ENCODE peak calls at places on chromosomes 16 and 17, in four cellular contexts. Z is upper lobe of left lung, C is suprapubic skin, X is breast epithelium. Q is an unnamed sample.

GRCh38 chr16:65644821-65645220 is 523.0 kb upstream of the CDH11 start:
- DNase-seq in X (no peak), C (no peak), Z (no peak), Q (no peak)

GRCh38 chr17:4497101-4497824 is 1.4 kb upstream of the SPNS2 start:
- DNase-seq in Z (no peak), C (no peak), X (no peak), Q (no peak)

GRCh38 chr17:968812-969766 is 10.5 kb downstream of the NXN start:
- DNase-seq in X (no peak), C (no peak), Z (no peak), Q (no peak)

GRCh38 chr17:76137026-76137350 is 4.1 kb downstream of the FOXJ1 start:
- DNase-seq in Z (no peak), C (no peak), X (no peak), Q (no peak)

GRCh38 chr17:16191604-16192003 is 23.7 kb downstream of the NCOR1 start:
- DNase-seq in X (no peak), Z (no peak), C (no peak), Q (no peak)

GRCh38 chr16:87391324-87391949 is 699 bp upstream of the MAP1LC3B start:
- DNase-seq in X (no peak), C (peak; percentile 90), Z (peak; percentile 75), Q (peak; percentile 82)

GRCh38 chr17:199806-200603 is 18.6 kb upstream of the DOC2B start:
- DNase-seq in X (no peak), Z (peak; percentile 54), C (no peak), Q (no peak)

GRCh38 chr17:41689497-41690299 is 1.0 kb downstream of the EIF1 start:
- DNase-seq in C (no peak), X (peak; percentile 32), Z (no peak), Q (no peak)

GRCh38 chr16:69917311-69917710 is 33.8 kb upstream of the CLEC18A start:
- DNase-seq in X (no peak), Z (no peak), C (no peak), Q (no peak)

GRCh38 chr17:35117984-35118383 is 1.7 kb downstream of the RAD51D start:
- DNase-seq in C (no peak), X (no peak), Z (no peak), Q (no peak)

GRCh38 chr16:2096853-2097620 is 38.7 kb downstream of the PKD1 start:
- DNase-seq in Z (no peak), X (no peak), C (no peak), Q (no peak)

GRCh38 chr16:57628008-57628781 is at the start of gene ADGRG1:
- DNase-seq in C (peak; percentile 82), X (peak; percentile 81), Z (peak; percentile 60), Q (no peak)

GRCh38 chr17:41547921-41548843 is 20.1 kb upstream of the KRT19 start:
- DNase-seq in X (peak; percentile 96), Z (peak; percentile 62), C (no peak), Q (no peak)

GRCh38 chr16:24505959-24506358 is 33.4 kb upstream of the RBBP6 start:
- DNase-seq in X (no peak), C (no peak), Z (no peak), Q (no peak)

GRCh38 chr16:24508614-24509013 is 30.8 kb upstream of the RBBP6 start:
- DNase-seq in Z (no peak), X (no peak), C (no peak), Q (peak; percentile 13)

GRCh38 chr16:24509536-24509935 is 29.8 kb upstream of the RBBP6 start:
- DNase-seq in X (no peak), Z (no peak), C (no peak), Q (no peak)

GRCh38 chr16:24507959-24508358 is 31.4 kb upstream of the RBBP6 start:
- DNase-seq in X (no peak), C (no peak), Z (no peak), Q (no peak)

GRCh38 chr16:24504467-24505345 is 34.7 kb upstream of the RBBP6 start:
- DNase-seq in C (no peak), X (no peak), Z (peak; percentile 33), Q (peak; percentile 8)
- TF ChIP-seq CTCF in C (peak; percentile 58), X (no peak), Z (peak; percentile 73), Q (peak; percentile 33)

GRCh38 chr16:17397499-17397891 is 73.3 kb downstream of the XYLT1 start:
- DNase-seq in X (no peak), Z (peak; percentile 39), C (no peak), Q (no peak)
- TF ChIP-seq POLR2A in X (no peak), Z (no peak), C (no peak), Q (no peak)

GRCh38 chr17:14332331-14332730 is 31.4 kb downstream of the HS3ST3B1 start:
- DNase-seq in Z (no peak), C (no peak), X (no peak), Q (no peak)

GRCh38 chr17:14334919-14335318 is 34.0 kb downstream of the HS3ST3B1 start:
- DNase-seq in C (no peak), X (no peak), Z (no peak), Q (no peak)

GRCh38 chr17:14333506-14333905 is 32.6 kb downstream of the HS3ST3B1 start:
- DNase-seq in C (no peak), Z (no peak), X (no peak), Q (no peak)

GRCh38 chr17:14336418-14336817 is 35.5 kb downstream of the HS3ST3B1 start:
- DNase-seq in Z (no peak), X (no peak), C (no peak), Q (no peak)

DNA sequence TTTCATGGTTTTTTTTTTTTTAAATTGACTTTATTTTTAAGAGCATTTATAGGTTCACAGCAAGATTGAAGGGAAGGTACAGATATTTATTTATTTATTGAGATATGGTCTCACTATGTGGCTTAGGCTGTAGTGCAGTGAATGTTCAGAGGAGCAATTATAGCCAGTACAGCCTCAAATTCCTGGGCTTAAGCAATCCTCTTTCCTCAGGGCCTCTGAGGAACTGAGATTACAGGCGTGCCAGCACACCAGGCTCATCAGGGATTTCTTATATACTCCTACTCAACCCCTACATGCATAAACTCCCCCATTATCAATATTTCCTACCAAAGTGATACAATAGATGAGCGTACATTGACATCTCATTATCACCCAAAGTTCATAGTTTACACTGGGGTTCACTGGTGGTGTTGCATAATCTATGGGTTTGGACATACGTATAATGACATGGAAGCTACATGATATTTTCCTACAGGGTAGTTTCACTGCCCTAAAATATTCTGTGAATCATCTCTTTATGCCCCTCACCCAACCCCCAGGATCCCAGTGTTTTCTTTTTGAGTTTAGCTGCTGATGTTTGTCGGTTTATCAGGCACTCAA is 33.5 kb downstream of the HS3ST3B1 start:
- DNase-seq in Z (no peak), C (no peak), X (no peak), Q (no peak)
- TF ChIP-seq CTCF in Z (no peak), C (no peak), X (no peak), Q (no peak)

DNA sequence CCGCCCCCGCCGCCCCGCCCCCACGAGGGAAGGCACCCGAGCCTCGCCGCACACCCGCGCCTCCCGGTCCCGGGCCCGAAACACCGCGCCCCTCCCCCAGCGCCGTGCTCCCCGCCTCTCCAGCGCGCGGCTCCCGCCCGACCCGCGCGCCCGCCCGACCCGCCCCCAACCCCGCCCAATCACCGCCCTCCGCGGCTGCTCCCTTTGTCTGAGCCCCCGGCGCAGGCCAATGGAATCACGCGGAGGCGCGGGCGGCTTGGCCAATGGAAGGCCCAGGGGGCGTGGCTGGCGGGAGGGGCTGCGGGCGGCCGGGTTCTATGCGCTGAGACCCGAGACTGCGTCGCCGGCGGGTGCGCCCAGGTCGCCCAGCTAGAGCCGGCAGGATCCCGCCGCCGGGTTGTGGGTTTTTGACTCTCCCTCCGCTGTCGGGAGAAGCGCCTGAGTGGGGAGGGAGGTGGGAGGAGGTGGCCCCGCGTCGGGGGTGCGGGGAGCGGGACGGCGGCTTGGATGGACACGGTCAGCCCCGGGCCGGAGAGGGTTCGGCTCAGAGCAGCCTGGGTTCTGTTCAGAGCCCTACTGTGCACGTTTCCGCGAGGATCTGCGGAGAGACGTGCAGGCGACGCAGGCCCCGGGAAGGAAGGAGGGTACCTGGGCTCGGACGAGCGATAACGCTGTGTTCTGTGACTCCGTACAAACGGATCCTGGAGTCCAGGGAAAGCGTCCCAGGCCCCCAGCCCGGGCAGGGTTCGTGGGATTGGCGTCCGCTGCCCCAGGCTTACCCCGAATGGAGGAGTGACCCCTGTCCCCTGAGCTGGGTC is 49.0 kb upstream of the BAHCC1 start:
- DNase-seq in Z (peak; percentile 99), X (peak; percentile 99), C (peak; percentile 99), Q (peak; percentile 98)
- TF ChIP-seq POLR2A in Z (peak; percentile 84), X (peak; percentile 83), C (peak; percentile 50), Q (peak; percentile 95)

GRCh38 chr16:8872967-8873865 is 4.4 kb upstream of the CARHSP1 start:
- DNase-seq in Z (no peak), C (no peak), X (no peak), Q (no peak)
- TF ChIP-seq CTCF in Z (no peak), C (no peak), X (no peak), Q (no peak)

Q was measured in gastrocnemius medialis.